ENCODE peak calls at places on chromosomes 13 and 19, in six cellular contexts. A is gastrocnemius medialis, Z is testis, P is IMR-90, V is spleen, R is breast epithelium. K is an unnamed sample.

GRCh38 chr19:49581007-49581508 is at the start of gene PRRG2:
- DNase-seq in A (no peak), Z (no peak), P (no peak), V (no peak), R (peak; percentile 62), K (no peak)

GRCh38 chr13:47215741-47216140 is 318.9 kb upstream of the HTR2A start:
- DNase-seq in A (no peak), Z (no peak), P (peak; percentile 87), V (no peak), R (no peak), K (no peak)

GRCh38 chr13:106133025-106133424 is 402.4 kb downstream of the EFNB2 start:
- DNase-seq in A (no peak), Z (no peak), P (peak; percentile 81), V (no peak), R (no peak), K (no peak)

GRCh38 chr19:18870531-18871172 is 25.3 kb downstream of the CERS1 start:
- DNase-seq in A (no peak), Z (no peak), P (no peak), V (no peak), R (no peak), K (no peak)

GRCh38 chr19:5451494-5451893 is 3.7 kb upstream of the ZNRF4 start:
- DNase-seq in A (no peak), Z (no peak), P (no peak), V (no peak), R (no peak), K (no peak)

GRCh38 chr19:35484637-35485036 is 5.6 kb downstream of the KRTDAP start:
- DNase-seq in A (no peak), Z (no peak), P (no peak), V (peak; percentile 63), R (no peak), K (peak; percentile 36)

GRCh38 chr13:86760620-86761019 is 910.6 kb upstream of the SLITRK5 start:
- DNase-seq in A (no peak), Z (no peak), P (no peak), V (no peak), R (no peak), K (peak; percentile 18)

GRCh38 chr13:97068146-97068545 is 73.9 kb upstream of the OXGR1 start:
- DNase-seq in A (no peak), Z (no peak), P (peak; percentile 6), V (no peak), R (no peak), K (no peak)

GRCh38 chr13:71866173-71867091 is 572 bp downstream of the DACH1 start:
- DNase-seq in A (no peak), Z (no peak), P (no peak), V (peak; percentile 88), R (no peak), K (peak; percentile 69)

GRCh38 chr19:50501568-50502475 is 9.2 kb downstream of the JOSD2 start:
- DNase-seq in A (peak; percentile 92), Z (no peak), P (no peak), V (peak; percentile 59), R (no peak), K (no peak)

GRCh38 chr19:51458899-51459592 is 792 bp upstream of the SIGLEC8 start:
- DNase-seq in A (no peak), Z (peak; percentile 6), P (no peak), V (peak; percentile 31), R (no peak), K (no peak)

GRCh38 chr13:33454844-33455256 is 169.3 kb upstream of the STARD13 start:
- DNase-seq in A (no peak), Z (no peak), P (peak; percentile 36), V (no peak), R (no peak), K (no peak)

GRCh38 chr13:112997188-112998135 is 28.4 kb downstream of the MCF2L start:
- DNase-seq in A (no peak), Z (no peak), P (no peak), V (no peak), R (no peak), K (no peak)

GRCh38 chr13:83024226-83024625 is 858.0 kb downstream of the SLITRK1 start:
- DNase-seq in A (no peak), Z (no peak), P (peak; percentile 7), V (no peak), R (no peak), K (no peak)
- TF ChIP-seq CTCF in A (no peak), Z (no peak), P (no peak), V (no peak), R (no peak), K (no peak)

GRCh38 chr13:44961997-44962396 is 27.3 kb downstream of the NUFIP1 start:
- DNase-seq in A (no peak), Z (no peak), P (no peak), V (no peak), R (no peak), K (no peak)
- TF ChIP-seq POLR2A in A (no peak), Z (no peak), P (no peak), V (no peak), R (no peak), K (no peak)

GRCh38 chr13:22175211-22175610 is 504.3 kb downstream of the FGF9 start:
- DNase-seq in A (no peak), Z (peak; percentile 22), P (no peak), V (no peak), R (no peak), K (peak; percentile 6)
- TF ChIP-seq CTCF in A (no peak), Z (no peak), P (no peak), V (no peak), R (no peak), K (no peak)

GRCh38 chr13:30376426-30377311 is 45.6 kb upstream of the UBE2L5 start:
- DNase-seq in A (no peak), Z (no peak), P (no peak), V (peak; percentile 91), R (no peak), K (peak; percentile 86)
- TF ChIP-seq POLR2A in A (no peak), Z (no peak), P (no peak), V (no peak), R (no peak), K (peak; percentile 46)